ENCODE peak calls at places on chromosomes 3 and 15, in five cellular contexts. Q is A549, I is GM23338, B is HepG2, S is GM12878. O is an unnamed sample.

GRCh38 chr3:112306825-112307224 is 12.8 kb upstream of the SLC9C1 start:
- DNase-seq in Q (no peak), I (no peak), B (no peak), S (no peak), O (no peak)

GRCh38 chr15:37995461-37996347 is 61.3 kb downstream of the TMCO5A start:
- DNase-seq in Q (no peak), I (peak), B (peak), S (peak), O (peak)

GRCh38 chr15:71275098-71275497 is 159.8 kb downstream of the THSD4 start:
- DNase-seq in Q (no peak), I (no peak), B (no peak), S (no peak), O (no peak)

GRCh38 chr3:47399531-47400270 is 18.9 kb downstream of the PTPN23 start:
- DNase-seq in Q (no peak), I (no peak), B (no peak), S (no peak), O (no peak)

GRCh38 chr15:81170504-81170903 is 26.2 kb upstream of the IL16 start:
- DNase-seq in Q (no peak), I (no peak), B (no peak), S (no peak), O (no peak)

GRCh38 chr15:70748281-70748747 is 15.0 kb downstream of the UACA start:
- DNase-seq in Q (no peak), I (no peak), B (no peak), S (no peak), O (no peak)

GRCh38 chr3:188683032-188683491 is 488.7 kb upstream of the TPRG1 start:
- DNase-seq in Q (no peak), I (no peak), B (peak), S (no peak), O (no peak)

GRCh38 chr3:187889106-187889505 is 143.8 kb upstream of the BCL6 start:
- DNase-seq in Q (no peak), I (no peak), B (no peak), S (no peak), O (peak)

GRCh38 chr3:111980716-111981456 is 2.1 kb downstream of the ABHD10 start:
- DNase-seq in Q (no peak), I (no peak), B (no peak), S (no peak), O (no peak)

GRCh38 chr3:159168788-159169187 is 366.9 kb downstream of the MFSD1 start:
- DNase-seq in Q (no peak), I (no peak), B (no peak), S (no peak), O (no peak)

GRCh38 chr3:43266995-43267394 is 19.3 kb upstream of the SNRK start:
- DNase-seq in Q (no peak), I (no peak), B (no peak), S (no peak), O (no peak)

GRCh38 chr3:33385423-33385822 is 54.8 kb downstream of the UBP1 start:
- DNase-seq in Q (no peak), I (no peak), B (no peak), S (no peak), O (peak)

GRCh38 chr3:141051641-141052569 is 758 bp downstream of the SPSB4 start:
- DNase-seq in Q (no peak), I (peak), B (no peak), S (no peak), O (no peak)

GRCh38 chr3:141050913-141051632 is at the start of gene SPSB4:
- DNase-seq in Q (peak), I (peak), B (peak), S (no peak), O (no peak)

GRCh38 chr3:141052570-141053069 is 1.5 kb downstream of the SPSB4 start:
- DNase-seq in Q (no peak), I (peak), B (no peak), S (no peak), O (no peak)

GRCh38 chr3:141049681-141050080 is 1.5 kb upstream of the SPSB4 start:
- DNase-seq in Q (peak), I (peak), B (no peak), S (no peak), O (peak)

GRCh38 chr3:141050576-141050912 is 603 bp upstream of the SPSB4 start:
- DNase-seq in Q (no peak), I (peak), B (no peak), S (no peak), O (no peak)
- TF ChIP-seq JUNB in Q (no peak), I (no peak), B (no peak), S (no peak), O (no peak)

GRCh38 chr3:113556556-113557335 is 24.4 kb downstream of the SIDT1 start:
- DNase-seq in Q (no peak), I (no peak), B (peak), S (no peak), O (no peak)

GRCh38 chr3:113557374-113557773 is 25.0 kb downstream of the SIDT1 start:
- DNase-seq in Q (peak), I (peak), B (peak), S (no peak), O (no peak)

GRCh38 chr3:113555138-113555537 is 22.8 kb downstream of the SIDT1 start:
- DNase-seq in Q (no peak), I (no peak), B (peak), S (no peak), O (no peak)

GRCh38 chr3:113551821-113552220 is 19.5 kb downstream of the SIDT1 start:
- DNase-seq in Q (no peak), I (no peak), B (no peak), S (no peak), O (no peak)

GRCh38 chr3:113552851-113553250 is 20.5 kb downstream of the SIDT1 start:
- DNase-seq in Q (no peak), I (peak), B (no peak), S (no peak), O (no peak)
- TF ChIP-seq JUNB in Q (no peak), I (no peak), B (no peak), S (no peak), O (no peak)

GRCh38 chr3:55686720-55687254 is 199.7 kb upstream of the WNT5A start:
- DNase-seq in Q (no peak), I (no peak), B (no peak), S (no peak), O (no peak)

GRCh38 chr3:55678521-55679216 is 191.6 kb upstream of the WNT5A start:
- DNase-seq in Q (no peak), I (no peak), B (no peak), S (no peak), O (no peak)

GRCh38 chr3:55687526-55687925 is 200.4 kb upstream of the WNT5A start:
- DNase-seq in Q (no peak), I (no peak), B (no peak), S (no peak), O (no peak)

GRCh38 chr3:55683666-55684270 is 196.7 kb upstream of the WNT5A start:
- DNase-seq in Q (no peak), I (no peak), B (no peak), S (no peak), O (no peak)

DNA sequence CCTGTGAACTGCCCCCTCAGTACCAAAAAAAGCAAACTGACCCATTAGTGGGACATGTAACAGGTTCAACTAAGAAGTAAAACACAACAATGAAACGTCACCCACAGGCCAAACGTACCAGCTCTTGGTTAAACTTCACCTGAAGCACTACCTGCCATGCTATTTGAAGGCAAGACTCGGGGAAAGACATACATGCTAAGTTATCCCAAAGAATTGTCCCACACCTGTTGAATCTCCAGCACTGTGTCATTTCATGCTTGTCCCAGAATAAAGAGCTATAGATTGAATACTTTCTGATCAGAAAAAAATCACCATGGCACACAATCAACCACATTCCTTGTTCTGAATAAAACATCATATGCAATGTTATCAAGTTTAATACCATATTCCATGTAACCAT is 195.4 kb upstream of the WNT5A start:
- DNase-seq in Q (no peak), I (no peak), B (no peak), S (no peak), O (no peak)
- TF ChIP-seq JUNB in Q (no peak), I (no peak), B (no peak), S (no peak), O (no peak)

GRCh38 chr3:101261506-101261905 is 58.9 kb downstream of the IMPG2 start:
- DNase-seq in Q (no peak), I (no peak), B (no peak), S (no peak), O (no peak)
- TF ChIP-seq JUNB in Q (no peak), I (no peak), B (no peak), S (no peak), O (no peak)

DNA sequence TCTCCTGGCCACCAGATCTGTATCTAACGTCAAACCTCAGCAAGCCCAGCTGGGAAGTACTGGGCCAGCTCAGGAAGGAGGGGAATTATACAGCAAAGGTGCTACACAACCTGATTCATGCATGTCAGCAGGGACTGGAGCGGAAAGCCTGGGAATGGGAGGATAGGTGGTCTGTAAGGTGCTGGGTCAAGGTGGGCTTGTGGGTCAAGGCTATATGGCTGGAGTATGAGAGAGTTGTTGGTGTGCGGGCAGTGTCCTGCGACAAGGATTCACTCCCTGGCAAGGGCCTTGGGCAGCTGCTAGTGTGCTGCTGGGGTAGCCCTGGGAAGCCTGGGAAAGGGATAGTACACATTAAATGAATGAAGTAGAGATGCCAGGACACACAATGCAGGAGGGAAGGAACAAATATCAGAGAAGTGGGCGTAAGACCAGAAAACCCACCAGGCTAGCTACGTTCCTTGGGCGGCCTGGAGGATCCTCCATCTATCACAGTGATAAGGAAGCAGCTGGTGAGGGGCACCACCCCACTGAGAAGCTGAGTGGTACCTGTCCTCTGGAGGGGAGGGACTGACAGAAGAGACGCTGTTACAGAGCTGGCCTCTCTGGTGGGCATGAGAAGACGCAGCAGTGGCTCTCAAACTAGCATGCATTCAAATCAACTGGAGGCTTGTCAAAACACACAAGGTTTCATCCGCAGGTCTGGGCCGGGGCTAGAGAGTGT is 8.5 kb upstream of the SYNM start:
- DNase-seq in Q (no peak), I (no peak), B (no peak), S (no peak), O (no peak)
- TF ChIP-seq JUNB in Q (no peak), I (no peak), B (no peak), S (no peak), O (no peak)

GRCh38 chr15:89781055-89781454 is 4.9 kb downstream of the MESP2 start:
- DNase-seq in Q (no peak), I (no peak), B (no peak), S (no peak), O (no peak)

GRCh38 chr15:89780601-89781000 is 4.5 kb downstream of the MESP2 start:
- DNase-seq in Q (no peak), I (no peak), B (no peak), S (no peak), O (no peak)

GRCh38 chr15:89783111-89783860 is 7.2 kb downstream of the MESP2 start:
- DNase-seq in Q (no peak), I (peak), B (no peak), S (no peak), O (peak)

GRCh38 chr15:89783861-89784685 is 7.9 kb downstream of the MESP2 start:
- DNase-seq in Q (no peak), I (no peak), B (no peak), S (no peak), O (no peak)

DNA sequence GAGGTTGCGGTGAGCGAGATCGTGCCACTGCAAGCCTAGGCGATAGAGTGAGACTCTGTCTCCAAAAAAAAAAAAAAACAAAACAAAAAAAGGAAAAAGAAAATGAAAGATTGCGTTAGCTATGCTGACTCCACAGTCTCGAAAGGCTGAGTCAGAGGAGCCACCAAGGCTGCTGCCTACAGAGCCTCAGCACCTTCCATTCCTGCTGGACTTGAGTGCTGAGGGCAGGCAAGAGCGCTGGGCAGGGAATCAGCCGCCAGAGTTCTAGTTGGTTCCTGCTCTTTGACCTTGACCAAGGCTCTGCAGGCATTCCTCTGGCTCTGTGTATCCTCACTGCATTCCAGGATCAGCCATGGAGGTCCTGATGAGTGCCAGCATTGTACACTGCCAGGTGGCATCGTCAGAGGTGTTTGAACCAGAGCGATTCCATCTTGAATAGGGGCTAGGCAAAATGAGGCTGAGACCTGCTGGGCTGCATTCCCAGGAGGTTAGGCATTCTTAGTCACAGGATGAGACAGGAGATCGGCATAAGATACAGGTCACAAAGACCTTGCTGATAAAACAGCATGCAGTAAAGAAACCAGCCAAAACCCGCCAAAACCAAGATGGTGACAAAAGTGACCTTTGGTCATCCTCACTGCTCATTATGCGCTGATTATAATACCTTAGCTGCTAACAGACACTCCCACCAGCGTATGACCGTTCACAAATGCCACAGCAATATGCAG is 5.9 kb downstream of the MESP2 start:
- DNase-seq in Q (no peak), I (no peak), B (peak), S (no peak), O (no peak)
- TF ChIP-seq JUNB in Q (no peak), I (no peak), B (no peak), S (no peak), O (no peak)

DNA sequence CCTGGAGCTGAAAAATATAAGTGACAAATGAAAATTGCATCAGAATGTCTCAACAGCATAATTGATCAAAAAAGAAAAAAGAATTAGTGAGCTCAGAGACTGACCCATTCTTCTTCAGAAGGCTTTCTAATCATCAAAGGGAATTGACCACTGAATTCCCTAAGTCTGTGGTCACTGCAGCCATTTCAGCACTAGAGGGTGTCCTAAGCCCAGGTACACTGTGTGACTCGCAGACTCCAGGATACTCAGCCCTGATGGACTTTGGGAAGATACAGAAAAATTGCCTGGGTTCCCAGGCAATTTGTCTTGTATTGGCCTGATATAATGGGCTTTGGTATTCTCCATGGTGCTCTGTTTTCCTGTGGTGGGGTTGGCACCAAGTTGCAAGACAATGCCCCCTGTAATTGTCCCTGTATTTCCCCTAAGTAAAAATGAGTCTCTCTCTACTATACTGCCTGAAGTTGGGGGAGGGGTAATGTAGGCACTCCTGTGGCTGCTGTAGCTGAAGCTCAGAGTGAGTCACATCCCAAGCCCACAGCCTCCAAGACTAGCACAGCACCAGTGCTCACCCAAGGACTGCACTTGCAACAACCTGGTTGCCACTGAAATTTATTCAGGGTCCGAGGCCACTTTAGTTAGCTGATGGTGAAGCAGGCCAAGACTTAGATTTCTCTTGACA is 256.0 kb upstream of the STAC start:
- DNase-seq in Q (peak), I (peak), B (peak), S (no peak), O (no peak)
- TF ChIP-seq JUNB in Q (no peak), I (no peak), B (no peak), S (no peak), O (no peak)

GRCh38 chr3:23710555-23710954 is 95.2 kb upstream of the UBE2E1 start:
- DNase-seq in Q (no peak), I (peak), B (no peak), S (no peak), O (no peak)
- TF ChIP-seq JUNB in Q (no peak), I (no peak), B (no peak), S (no peak), O (no peak)

O was measured in K562.